ENCODE peak calls at places on chromosome 4, in five cellular contexts. One of them, this sample, is unnamed.
A peak's percentile ranks its signal among the peaks of the same experiment; 100 is the strongest.

GRCh38 chr4:113725963-113726362 is 35.6 kb downstream of the CAMK2D start:
- DNase-seq in B cell: no peak
- DNase-seq in CD4-positive, alpha-beta T cell: no peak
- DNase-seq in left lung: no peak
- DNase-seq in keratinocyte: no peak
- DNase-seq in this sample: no peak

GRCh38 chr4:118738090-118738489 is 52.9 kb downstream of the METTL14 start:
- DNase-seq in B cell: no peak
- DNase-seq in CD4-positive, alpha-beta T cell: no peak
- DNase-seq in left lung: no peak
- DNase-seq in keratinocyte: no peak
- DNase-seq in this sample: no peak

GRCh38 chr4:157978680-157979361 is 194.0 kb downstream of the GASK1B start:
- DNase-seq in B cell: peak; percentile 7
- DNase-seq in CD4-positive, alpha-beta T cell: peak; percentile 1
- DNase-seq in left lung: no peak
- DNase-seq in keratinocyte: peak; percentile 23
- DNase-seq in this sample: peak; percentile 46

GRCh38 chr4:7642764-7643495 is 208.2 kb upstream of the PSAPL1 start:
- DNase-seq in B cell: no peak
- DNase-seq in CD4-positive, alpha-beta T cell: no peak
- DNase-seq in left lung: no peak
- DNase-seq in keratinocyte: no peak
- DNase-seq in this sample: no peak

GRCh38 chr4:135277116-135277979 is 1075.8 kb upstream of the PABPC4L start:
- DNase-seq in B cell: no peak
- DNase-seq in CD4-positive, alpha-beta T cell: no peak
- DNase-seq in left lung: no peak
- DNase-seq in keratinocyte: no peak
- DNase-seq in this sample: no peak

GRCh38 chr4:21864686-21865085 is 83.9 kb downstream of the KCNIP4 start:
- DNase-seq in B cell: no peak
- DNase-seq in CD4-positive, alpha-beta T cell: no peak
- DNase-seq in left lung: no peak
- DNase-seq in keratinocyte: no peak
- DNase-seq in this sample: no peak

GRCh38 chr4:123398151-123398802 is 1.7 kb downstream of the SPRY1 start:
- DNase-seq in B cell: peak; percentile 81
- DNase-seq in CD4-positive, alpha-beta T cell: peak; percentile 60
- DNase-seq in left lung: peak; percentile 94
- DNase-seq in keratinocyte: no peak
- DNase-seq in this sample: peak; percentile 84

GRCh38 chr4:76306882-76307669 is 543 bp downstream of the STBD1 start:
- DNase-seq in B cell: peak; percentile 31
- DNase-seq in CD4-positive, alpha-beta T cell: peak; percentile 3
- DNase-seq in left lung: peak; percentile 93
- DNase-seq in keratinocyte: no peak
- DNase-seq in this sample: peak; percentile 40

GRCh38 chr4:100803751-100804150 is 285.9 kb upstream of the EMCN start:
- DNase-seq in B cell: no peak
- DNase-seq in CD4-positive, alpha-beta T cell: no peak
- DNase-seq in left lung: no peak
- DNase-seq in keratinocyte: no peak
- DNase-seq in this sample: no peak

GRCh38 chr4:138494931-138495330 is 252.8 kb upstream of the SLC7A11 start:
- DNase-seq in B cell: no peak
- DNase-seq in CD4-positive, alpha-beta T cell: no peak
- DNase-seq in left lung: no peak
- DNase-seq in keratinocyte: no peak
- DNase-seq in this sample: no peak
- TF ChIP-seq CTCF in B cell: no peak
- TF ChIP-seq CTCF in CD4-positive, alpha-beta T cell: no peak
- TF ChIP-seq CTCF in left lung: no peak
- TF ChIP-seq CTCF in keratinocyte: peak; percentile 33
- TF ChIP-seq CTCF in this sample: no peak

GRCh38 chr4:168514249-168514852 is 17.5 kb downstream of the PALLD start:
- DNase-seq in B cell: no peak
- DNase-seq in CD4-positive, alpha-beta T cell: no peak
- DNase-seq in left lung: no peak
- DNase-seq in keratinocyte: no peak
- DNase-seq in this sample: peak; percentile 12
- TF ChIP-seq CTCF in B cell: peak; percentile 73
- TF ChIP-seq CTCF in CD4-positive, alpha-beta T cell: peak; percentile 77
- TF ChIP-seq CTCF in left lung: peak; percentile 26
- TF ChIP-seq CTCF in keratinocyte: no peak
- TF ChIP-seq CTCF in this sample: no peak

GRCh38 chr4:41815478-41815877 is 67.0 kb upstream of the PHOX2B start:
- DNase-seq in B cell: no peak
- DNase-seq in CD4-positive, alpha-beta T cell: no peak
- DNase-seq in left lung: no peak
- DNase-seq in keratinocyte: no peak
- DNase-seq in this sample: no peak

GRCh38 chr4:41819621-41820020 is 71.1 kb upstream of the PHOX2B start:
- DNase-seq in B cell: no peak
- DNase-seq in CD4-positive, alpha-beta T cell: no peak
- DNase-seq in left lung: no peak
- DNase-seq in keratinocyte: no peak
- DNase-seq in this sample: no peak

GRCh38 chr4:41820473-41820872 is 71.9 kb upstream of the PHOX2B start:
- DNase-seq in B cell: no peak
- DNase-seq in CD4-positive, alpha-beta T cell: no peak
- DNase-seq in left lung: no peak
- DNase-seq in keratinocyte: no peak
- DNase-seq in this sample: no peak

DNA sequence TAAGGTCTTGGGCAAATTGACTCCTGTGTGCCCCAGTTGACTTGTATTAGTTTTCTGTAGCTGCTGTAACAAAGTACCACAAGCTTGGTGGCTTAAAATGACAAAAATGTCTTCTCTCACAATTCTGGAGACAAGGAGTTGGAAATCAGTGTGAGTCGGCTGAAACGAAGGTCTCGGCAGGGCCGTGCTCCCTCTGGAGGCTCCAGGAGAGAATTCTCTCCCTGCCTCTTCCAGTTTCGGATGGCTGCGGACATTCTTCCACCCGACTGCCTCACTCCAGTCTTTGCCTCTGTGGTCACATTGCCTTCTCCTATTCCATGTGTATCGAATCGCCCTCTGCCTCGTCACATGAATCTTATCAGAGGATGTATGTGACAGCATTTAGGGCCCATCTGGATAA is 66.0 kb upstream of the PHOX2B start:
- DNase-seq in B cell: no peak
- DNase-seq in CD4-positive, alpha-beta T cell: no peak
- DNase-seq in left lung: no peak
- DNase-seq in keratinocyte: no peak
- DNase-seq in this sample: no peak
- TF ChIP-seq CTCF in B cell: no peak
- TF ChIP-seq CTCF in CD4-positive, alpha-beta T cell: no peak
- TF ChIP-seq CTCF in left lung: peak; percentile 20
- TF ChIP-seq CTCF in keratinocyte: peak; percentile 45
- TF ChIP-seq CTCF in this sample: no peak

GRCh38 chr4:20299515-20299914 is 47.8 kb downstream of the SLIT2 start:
- DNase-seq in B cell: no peak
- DNase-seq in CD4-positive, alpha-beta T cell: no peak
- DNase-seq in left lung: no peak
- DNase-seq in keratinocyte: no peak
- DNase-seq in this sample: no peak
- TF ChIP-seq CTCF in B cell: no peak
- TF ChIP-seq CTCF in CD4-positive, alpha-beta T cell: no peak
- TF ChIP-seq CTCF in left lung: peak; percentile 34
- TF ChIP-seq CTCF in keratinocyte: peak; percentile 5
- TF ChIP-seq CTCF in this sample: no peak

GRCh38 chr4:3791256-3791655 is 25.1 kb downstream of the ADRA2C start:
- DNase-seq in B cell: no peak
- DNase-seq in CD4-positive, alpha-beta T cell: no peak
- DNase-seq in left lung: peak; percentile 45
- DNase-seq in keratinocyte: no peak
- DNase-seq in this sample: no peak

GRCh38 chr4:3791910-3792542 is 25.8 kb downstream of the ADRA2C start:
- DNase-seq in B cell: no peak
- DNase-seq in CD4-positive, alpha-beta T cell: no peak
- DNase-seq in left lung: peak; percentile 70
- DNase-seq in keratinocyte: no peak
- DNase-seq in this sample: no peak

GRCh38 chr4:3790006-3790561 is 23.9 kb downstream of the ADRA2C start:
- DNase-seq in B cell: no peak
- DNase-seq in CD4-positive, alpha-beta T cell: no peak
- DNase-seq in left lung: peak; percentile 61
- DNase-seq in keratinocyte: no peak
- DNase-seq in this sample: no peak

GRCh38 chr4:3793545-3793944 is 27.4 kb downstream of the ADRA2C start:
- DNase-seq in B cell: no peak
- DNase-seq in CD4-positive, alpha-beta T cell: no peak
- DNase-seq in left lung: peak; percentile 8
- DNase-seq in keratinocyte: no peak
- DNase-seq in this sample: no peak

GRCh38 chr4:3792813-3793212 is 26.6 kb downstream of the ADRA2C start:
- DNase-seq in B cell: no peak
- DNase-seq in CD4-positive, alpha-beta T cell: no peak
- DNase-seq in left lung: no peak
- DNase-seq in keratinocyte: no peak
- DNase-seq in this sample: no peak
- TF ChIP-seq CTCF in B cell: no peak
- TF ChIP-seq CTCF in CD4-positive, alpha-beta T cell: no peak
- TF ChIP-seq CTCF in left lung: no peak
- TF ChIP-seq CTCF in keratinocyte: no peak
- TF ChIP-seq CTCF in this sample: peak; percentile 9

GRCh38 chr4:122156819-122157218 is 4.7 kb downstream of the BLTP1 start:
- DNase-seq in B cell: no peak
- DNase-seq in CD4-positive, alpha-beta T cell: no peak
- DNase-seq in left lung: no peak
- DNase-seq in keratinocyte: no peak
- DNase-seq in this sample: no peak

GRCh38 chr4:122150896-122151295 is 1.2 kb upstream of the BLTP1 start:
- DNase-seq in B cell: peak; percentile 39
- DNase-seq in CD4-positive, alpha-beta T cell: no peak
- DNase-seq in left lung: no peak
- DNase-seq in keratinocyte: no peak
- DNase-seq in this sample: peak; percentile 17

GRCh38 chr4:122151982-122152698 is at the start of gene BLTP1:
- DNase-seq in B cell: peak; percentile 92
- DNase-seq in CD4-positive, alpha-beta T cell: peak; percentile 88
- DNase-seq in left lung: peak; percentile 99
- DNase-seq in keratinocyte: peak; percentile 17
- DNase-seq in this sample: peak; percentile 95

GRCh38 chr4:122152699-122153328 is 683 bp downstream of the BLTP1 start:
- DNase-seq in B cell: peak; percentile 26
- DNase-seq in CD4-positive, alpha-beta T cell: no peak
- DNase-seq in left lung: peak; percentile 83
- DNase-seq in keratinocyte: no peak
- DNase-seq in this sample: peak; percentile 41
- TF ChIP-seq CTCF in B cell: no peak
- TF ChIP-seq CTCF in CD4-positive, alpha-beta T cell: no peak
- TF ChIP-seq CTCF in left lung: no peak
- TF ChIP-seq CTCF in keratinocyte: no peak
- TF ChIP-seq CTCF in this sample: no peak

GRCh38 chr4:95267081-95267480 is 281.7 kb downstream of the UNC5C start:
- DNase-seq in B cell: no peak
- DNase-seq in CD4-positive, alpha-beta T cell: no peak
- DNase-seq in left lung: no peak
- DNase-seq in keratinocyte: no peak
- DNase-seq in this sample: no peak

GRCh38 chr4:95263960-95264359 is 284.8 kb downstream of the UNC5C start:
- DNase-seq in B cell: no peak
- DNase-seq in CD4-positive, alpha-beta T cell: no peak
- DNase-seq in left lung: no peak
- DNase-seq in keratinocyte: no peak
- DNase-seq in this sample: no peak

GRCh38 chr4:95265814-95266740 is 282.7 kb downstream of the UNC5C start:
- DNase-seq in B cell: no peak
- DNase-seq in CD4-positive, alpha-beta T cell: no peak
- DNase-seq in left lung: no peak
- DNase-seq in keratinocyte: no peak
- DNase-seq in this sample: no peak

GRCh38 chr4:95264843-95265242 is 283.9 kb downstream of the UNC5C start:
- DNase-seq in B cell: no peak
- DNase-seq in CD4-positive, alpha-beta T cell: no peak
- DNase-seq in left lung: no peak
- DNase-seq in keratinocyte: no peak
- DNase-seq in this sample: no peak

DNA sequence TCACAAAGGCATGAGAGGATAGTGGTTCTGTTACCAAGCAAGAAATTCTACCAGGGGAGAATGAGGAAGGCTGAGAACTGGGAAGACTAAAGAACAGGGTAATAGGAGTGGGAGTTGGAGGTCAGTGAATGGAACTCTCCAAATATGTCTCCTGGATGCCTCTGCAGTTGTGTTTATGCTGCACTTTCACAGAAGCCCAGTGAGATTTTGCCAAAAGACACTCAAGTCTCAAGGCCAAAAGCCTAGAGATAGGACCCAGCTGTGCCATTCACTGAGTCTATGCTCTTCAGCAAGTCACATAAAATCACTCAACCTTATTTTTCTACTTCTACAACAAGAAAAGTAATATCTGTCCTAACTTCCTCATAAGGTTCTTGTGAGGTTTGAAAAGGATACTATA is 285.4 kb downstream of the UNC5C start:
- DNase-seq in B cell: no peak
- DNase-seq in CD4-positive, alpha-beta T cell: no peak
- DNase-seq in left lung: no peak
- DNase-seq in keratinocyte: no peak
- DNase-seq in this sample: no peak
- TF ChIP-seq CTCF in B cell: no peak
- TF ChIP-seq CTCF in CD4-positive, alpha-beta T cell: no peak
- TF ChIP-seq CTCF in left lung: no peak
- TF ChIP-seq CTCF in keratinocyte: no peak
- TF ChIP-seq CTCF in this sample: no peak

GRCh38 chr4:106522839-106523238 is 154.3 kb upstream of the GIMD1 start:
- DNase-seq in B cell: no peak
- DNase-seq in CD4-positive, alpha-beta T cell: no peak
- DNase-seq in left lung: no peak
- DNase-seq in keratinocyte: no peak
- DNase-seq in this sample: no peak
- TF ChIP-seq CTCF in B cell: no peak
- TF ChIP-seq CTCF in CD4-positive, alpha-beta T cell: no peak
- TF ChIP-seq CTCF in left lung: no peak
- TF ChIP-seq CTCF in keratinocyte: no peak
- TF ChIP-seq CTCF in this sample: no peak

DNA sequence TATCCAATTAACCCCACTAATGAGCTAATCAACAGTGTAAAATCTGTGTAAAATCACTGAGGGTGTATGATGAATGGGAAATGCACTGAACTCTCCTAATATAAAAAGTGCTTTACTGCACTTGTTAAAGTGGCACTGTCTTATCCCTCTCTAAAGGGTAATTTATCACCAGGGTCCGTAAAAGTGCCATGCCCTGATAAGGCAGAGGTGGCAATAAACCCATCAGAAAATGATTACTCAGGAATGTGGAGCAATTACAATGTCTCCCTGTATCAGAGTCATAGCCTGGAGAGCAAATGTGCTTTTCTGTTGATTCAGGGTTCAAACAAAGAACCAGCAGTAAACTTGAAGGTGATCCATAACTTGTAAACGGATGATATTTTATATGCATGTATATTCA is 798.2 kb downstream of the PDHA2 start:
- DNase-seq in B cell: no peak
- DNase-seq in CD4-positive, alpha-beta T cell: no peak
- DNase-seq in left lung: no peak
- DNase-seq in keratinocyte: no peak
- DNase-seq in this sample: no peak
- TF ChIP-seq CTCF in B cell: no peak
- TF ChIP-seq CTCF in CD4-positive, alpha-beta T cell: no peak
- TF ChIP-seq CTCF in left lung: no peak
- TF ChIP-seq CTCF in keratinocyte: no peak
- TF ChIP-seq CTCF in this sample: no peak